ENCODE peak calls at places on chromosome 12, in six cellular contexts. One of them, this sample, is unnamed.

GRCh38 chr12:131511391-131511802 is 199.5 kb upstream of the SFSWAP start:
- DNase-seq in H1: no peak
- DNase-seq in GM12878: peak
- DNase-seq in K562: no peak
- DNase-seq in HepG2: no peak
- DNase-seq in GM12891: peak
- DNase-seq in this sample: peak

GRCh38 chr12:129854591-129854990 is 49.2 kb downstream of the TMEM132D start:
- DNase-seq in H1: no peak
- DNase-seq in GM12878: no peak
- DNase-seq in K562: no peak
- DNase-seq in HepG2: no peak
- DNase-seq in GM12891: no peak
- DNase-seq in this sample: no peak

GRCh38 chr12:66190519-66191406 is 1.7 kb downstream of the IRAK3 start:
- DNase-seq in H1: no peak
- DNase-seq in GM12878: no peak
- DNase-seq in K562: no peak
- DNase-seq in HepG2: no peak
- DNase-seq in GM12891: no peak
- DNase-seq in this sample: no peak

GRCh38 chr12:50537538-50537919 is 32.7 kb downstream of the DIP2B start:
- DNase-seq in H1: no peak
- DNase-seq in GM12878: no peak
- DNase-seq in K562: no peak
- DNase-seq in HepG2: no peak
- DNase-seq in GM12891: no peak
- DNase-seq in this sample: no peak

GRCh38 chr12:131833896-131834641 is 5.9 kb downstream of the MMP17 start:
- DNase-seq in H1: peak
- DNase-seq in GM12878: no peak
- DNase-seq in K562: no peak
- DNase-seq in HepG2: no peak
- DNase-seq in GM12891: no peak
- DNase-seq in this sample: no peak

GRCh38 chr12:12612403-12612802 is 727 bp downstream of the CREBL2 start:
- DNase-seq in H1: no peak
- DNase-seq in GM12878: no peak
- DNase-seq in K562: no peak
- DNase-seq in HepG2: peak
- DNase-seq in GM12891: peak
- DNase-seq in this sample: peak

GRCh38 chr12:26610774-26611173 is 222.2 kb downstream of the ITPR2 start:
- DNase-seq in H1: no peak
- DNase-seq in GM12878: no peak
- DNase-seq in K562: no peak
- DNase-seq in HepG2: no peak
- DNase-seq in GM12891: no peak
- DNase-seq in this sample: no peak

GRCh38 chr12:6180300-6181051 is 19.7 kb upstream of the CD9 start:
- DNase-seq in H1: no peak
- DNase-seq in GM12878: no peak
- DNase-seq in K562: no peak
- DNase-seq in HepG2: peak
- DNase-seq in GM12891: no peak
- DNase-seq in this sample: no peak

GRCh38 chr12:87155616-87156015 is 873.6 kb downstream of the C12orf50 start:
- DNase-seq in H1: no peak
- DNase-seq in GM12878: no peak
- DNase-seq in K562: no peak
- DNase-seq in HepG2: no peak
- DNase-seq in GM12891: no peak
- DNase-seq in this sample: no peak

GRCh38 chr12:124856132-124856841 is 7.4 kb downstream of the SCARB1 start:
- DNase-seq in H1: no peak
- DNase-seq in GM12878: no peak
- DNase-seq in K562: no peak
- DNase-seq in HepG2: no peak
- DNase-seq in GM12891: no peak
- DNase-seq in this sample: no peak

GRCh38 chr12:44847403-44847802 is 28.7 kb downstream of the NELL2 start:
- DNase-seq in H1: no peak
- DNase-seq in GM12878: no peak
- DNase-seq in K562: no peak
- DNase-seq in HepG2: no peak
- DNase-seq in GM12891: no peak
- DNase-seq in this sample: no peak

GRCh38 chr12:95390192-95390591 is 83.8 kb upstream of the METAP2 start:
- DNase-seq in H1: no peak
- DNase-seq in GM12878: peak
- DNase-seq in K562: no peak
- DNase-seq in HepG2: no peak
- DNase-seq in GM12891: no peak
- DNase-seq in this sample: no peak

GRCh38 chr12:43501705-43502104 is 50.3 kb downstream of the ADAMTS20 start:
- DNase-seq in H1: no peak
- DNase-seq in GM12878: no peak
- DNase-seq in K562: no peak
- DNase-seq in HepG2: peak
- DNase-seq in GM12891: no peak
- DNase-seq in this sample: no peak

GRCh38 chr12:54383041-54383609 is 1.4 kb downstream of the ZNF385A start:
- DNase-seq in H1: no peak
- DNase-seq in GM12878: no peak
- DNase-seq in K562: peak
- DNase-seq in HepG2: no peak
- DNase-seq in GM12891: no peak
- DNase-seq in this sample: no peak

GRCh38 chr12:121795029-121795977 is 1.8 kb upstream of the RHOF start:
- DNase-seq in H1: peak
- DNase-seq in GM12878: no peak
- DNase-seq in K562: peak
- DNase-seq in HepG2: peak
- DNase-seq in GM12891: no peak
- DNase-seq in this sample: peak

GRCh38 chr12:118606690-118607089 is 230.3 kb downstream of the SUDS3 start:
- DNase-seq in H1: no peak
- DNase-seq in GM12878: no peak
- DNase-seq in K562: no peak
- DNase-seq in HepG2: no peak
- DNase-seq in GM12891: no peak
- DNase-seq in this sample: no peak

GRCh38 chr12:94938583-94938982 is 64.9 kb downstream of the NDUFA12 start:
- DNase-seq in H1: no peak
- DNase-seq in GM12878: no peak
- DNase-seq in K562: no peak
- DNase-seq in HepG2: no peak
- DNase-seq in GM12891: no peak
- DNase-seq in this sample: no peak

GRCh38 chr12:131264625-131265024 is 310.9 kb downstream of the ADGRD1 start:
- DNase-seq in H1: no peak
- DNase-seq in GM12878: no peak
- DNase-seq in K562: no peak
- DNase-seq in HepG2: no peak
- DNase-seq in GM12891: no peak
- DNase-seq in this sample: no peak

GRCh38 chr12:49936895-49937294 is 13.6 kb upstream of the AQP2 start:
- DNase-seq in H1: no peak
- DNase-seq in GM12878: no peak
- DNase-seq in K562: no peak
- DNase-seq in HepG2: no peak
- DNase-seq in GM12891: no peak
- DNase-seq in this sample: no peak

GRCh38 chr12:28296287-28296686 is 106.0 kb downstream of the CCDC91 start:
- DNase-seq in H1: no peak
- DNase-seq in GM12878: no peak
- DNase-seq in K562: no peak
- DNase-seq in HepG2: no peak
- DNase-seq in GM12891: no peak
- DNase-seq in this sample: no peak

GRCh38 chr12:28292699-28293098 is 102.4 kb downstream of the CCDC91 start:
- DNase-seq in H1: no peak
- DNase-seq in GM12878: no peak
- DNase-seq in K562: no peak
- DNase-seq in HepG2: no peak
- DNase-seq in GM12891: no peak
- DNase-seq in this sample: no peak

GRCh38 chr12:28290262-28290661 is 100.0 kb downstream of the CCDC91 start:
- DNase-seq in H1: no peak
- DNase-seq in GM12878: no peak
- DNase-seq in K562: no peak
- DNase-seq in HepG2: no peak
- DNase-seq in GM12891: no peak
- DNase-seq in this sample: no peak

GRCh38 chr12:28294300-28294699 is 104.0 kb downstream of the CCDC91 start:
- DNase-seq in H1: peak
- DNase-seq in GM12878: peak
- DNase-seq in K562: no peak
- DNase-seq in HepG2: no peak
- DNase-seq in GM12891: no peak
- DNase-seq in this sample: no peak
- TF ChIP-seq TAF1 in H1: no peak
- TF ChIP-seq TAF1 in GM12878: no peak
- TF ChIP-seq TAF1 in K562: no peak
- TF ChIP-seq TAF1 in HepG2: no peak
- TF ChIP-seq TAF1 in GM12891: no peak
- TF ChIP-seq TAF1 in this sample: no peak

DNA sequence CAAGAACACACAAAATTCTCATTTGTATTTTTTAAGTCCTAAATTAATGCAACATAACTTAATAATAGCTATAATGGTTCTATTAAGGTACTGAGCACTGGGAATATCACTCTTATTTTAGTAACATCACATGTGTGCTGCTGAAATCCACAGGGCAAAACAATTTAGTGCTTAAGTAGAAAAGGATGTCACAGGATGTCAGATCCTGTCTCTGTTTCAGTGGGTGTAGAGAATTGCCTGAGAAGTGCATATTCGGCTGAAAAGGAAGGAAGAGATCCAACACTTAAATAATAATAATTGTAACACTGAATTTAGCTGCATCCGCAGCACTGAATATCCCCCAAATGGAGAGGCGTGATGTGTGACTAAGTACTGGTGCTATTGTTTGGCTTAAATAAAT is 8.6 kb downstream of the LDHB start:
- DNase-seq in H1: no peak
- DNase-seq in GM12878: no peak
- DNase-seq in K562: no peak
- DNase-seq in HepG2: no peak
- DNase-seq in GM12891: no peak
- DNase-seq in this sample: no peak
- TF ChIP-seq POLR2AphosphoS5 in H1: no peak
- TF ChIP-seq POLR2AphosphoS5 in GM12878: no peak
- TF ChIP-seq POLR2AphosphoS5 in K562: no peak
- TF ChIP-seq POLR2AphosphoS5 in HepG2: no peak
- TF ChIP-seq POLR2AphosphoS5 in GM12891: no peak
- TF ChIP-seq POLR2AphosphoS5 in this sample: no peak

DNA sequence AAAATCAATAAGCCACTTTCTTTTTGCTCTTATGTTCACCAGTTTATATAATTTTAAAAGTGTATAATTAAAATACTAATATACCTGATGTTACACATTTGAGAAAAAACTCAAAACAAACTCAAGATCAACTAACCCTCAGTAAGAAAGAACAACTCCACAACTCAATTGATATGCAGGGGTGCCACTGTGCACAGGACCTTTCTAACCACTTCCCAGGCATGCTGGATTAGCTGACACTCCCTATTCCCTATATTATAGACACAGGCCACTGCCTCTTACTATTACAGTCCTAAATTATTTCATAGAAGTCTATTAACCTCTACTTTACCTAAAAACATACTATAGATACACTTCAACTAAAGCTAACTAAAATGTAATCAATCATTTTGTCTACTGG is 191.7 kb upstream of the KRR1 start:
- DNase-seq in H1: no peak
- DNase-seq in GM12878: no peak
- DNase-seq in K562: no peak
- DNase-seq in HepG2: no peak
- DNase-seq in GM12891: no peak
- DNase-seq in this sample: no peak
- TF ChIP-seq POLR2A in H1: no peak
- TF ChIP-seq POLR2A in GM12878: no peak
- TF ChIP-seq POLR2A in K562: no peak
- TF ChIP-seq POLR2A in HepG2: no peak
- TF ChIP-seq POLR2A in GM12891: no peak
- TF ChIP-seq POLR2A in this sample: no peak

GRCh38 chr12:53103860-53104305 is 597 bp downstream of the SOAT2 start:
- DNase-seq in H1: no peak
- DNase-seq in GM12878: peak
- DNase-seq in K562: no peak
- DNase-seq in HepG2: peak
- DNase-seq in GM12891: no peak
- DNase-seq in this sample: no peak

GRCh38 chr12:53100466-53101151 is 2.7 kb upstream of the SOAT2 start:
- DNase-seq in H1: no peak
- DNase-seq in GM12878: no peak
- DNase-seq in K562: no peak
- DNase-seq in HepG2: no peak
- DNase-seq in GM12891: no peak
- DNase-seq in this sample: no peak

GRCh38 chr12:53102883-53103807 is at the start of gene SOAT2:
- DNase-seq in H1: no peak
- DNase-seq in GM12878: peak
- DNase-seq in K562: peak
- DNase-seq in HepG2: peak
- DNase-seq in GM12891: peak
- DNase-seq in this sample: no peak

GRCh38 chr12:53101266-53101665 is 2.0 kb upstream of the SOAT2 start:
- DNase-seq in H1: no peak
- DNase-seq in GM12878: no peak
- DNase-seq in K562: no peak
- DNase-seq in HepG2: no peak
- DNase-seq in GM12891: no peak
- DNase-seq in this sample: no peak

DNA sequence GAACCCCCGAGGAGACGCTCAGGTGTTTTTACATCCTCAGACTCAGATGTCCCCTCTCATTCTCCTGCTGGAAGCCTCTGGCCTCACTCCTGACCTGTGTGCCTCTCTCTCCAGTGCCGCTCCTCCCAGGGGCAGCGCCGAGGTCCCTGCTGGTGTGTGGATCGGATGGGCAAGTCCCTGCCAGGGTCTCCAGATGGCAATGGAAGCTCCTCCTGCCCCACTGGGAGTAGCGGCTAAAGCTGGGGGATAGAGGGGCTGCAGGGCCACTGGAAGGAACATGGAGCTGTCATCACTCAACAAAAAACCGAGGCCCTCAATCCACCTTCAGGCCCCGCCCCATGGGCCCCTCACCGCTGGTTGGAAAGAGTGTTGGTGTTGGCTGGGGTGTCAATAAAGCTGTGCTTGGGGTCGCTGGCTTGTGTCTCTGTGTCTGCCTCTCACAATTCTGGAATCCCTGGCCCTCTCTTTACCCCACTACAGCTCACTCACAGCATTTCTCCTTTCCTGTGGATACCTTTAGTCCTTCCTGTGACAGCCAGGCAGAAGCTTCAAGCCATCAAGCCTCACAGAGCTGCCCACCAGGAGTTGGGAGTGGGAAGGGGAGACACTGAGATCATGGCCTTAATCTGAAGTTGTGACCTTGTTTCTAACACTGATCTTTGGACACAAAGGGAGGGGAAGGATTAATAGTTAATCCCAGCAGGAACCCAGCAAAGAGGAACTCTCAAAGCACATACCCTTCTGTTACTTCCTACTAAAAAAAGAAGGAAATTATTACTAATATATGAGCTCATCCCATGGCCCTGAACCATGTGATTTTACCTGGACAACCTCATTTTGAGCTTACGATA is 1.1 kb upstream of the SOAT2 start:
- DNase-seq in H1: no peak
- DNase-seq in GM12878: no peak
- DNase-seq in K562: no peak
- DNase-seq in HepG2: peak
- DNase-seq in GM12891: no peak
- DNase-seq in this sample: no peak
- TF ChIP-seq TAF1 in H1: no peak
- TF ChIP-seq TAF1 in GM12878: no peak
- TF ChIP-seq TAF1 in K562: no peak
- TF ChIP-seq TAF1 in HepG2: peak
- TF ChIP-seq TAF1 in GM12891: no peak
- TF ChIP-seq TAF1 in this sample: no peak